ENCODE peak calls at places on chromosomes 6 and 20, in seven cellular contexts. K, Z, F, S, B, X and U are unnamed samples. For H3K4me1, the result is how much of the 10 kb centered on the place peaks cover.

GRCh38 chr6:106253194-106253593 is 72.4 kb downstream of the ATG5 start:
- DNase-seq in K (no peak), Z (no peak), F (no peak), S (peak), B (peak), X (no peak), U (no peak)

GRCh38 chr20:25623225-25623735 is 534 bp downstream of the NANP start:
- DNase-seq in K (peak), Z (no peak), F (peak), S (peak), B (peak), X (peak), U (peak)

GRCh38 chr20:23179766-23180403 is 93.8 kb upstream of the CD93 start:
- DNase-seq in K (no peak), Z (no peak), F (no peak), S (peak), B (no peak), X (no peak), U (no peak)

GRCh38 chr6:79391511-79391910 is 145.7 kb downstream of the LCA5 start:
- DNase-seq in K (no peak), Z (no peak), F (no peak), S (no peak), B (no peak), X (no peak), U (no peak)

GRCh38 chr6:28212510-28213212 is 12.4 kb upstream of the ZSCAN9 start:
- DNase-seq in K (peak), Z (peak), F (peak), S (peak), B (peak), X (peak), U (peak)

GRCh38 chr6:32462609-32463008 is 22.9 kb downstream of the HLA-DRA start:
- DNase-seq in K (no peak), Z (no peak), F (no peak), S (no peak), B (no peak), X (no peak), U (no peak)

GRCh38 chr20:3111507-3111906 is 27.0 kb upstream of the AVP start:
- DNase-seq in K (no peak), Z (no peak), F (no peak), S (no peak), B (no peak), X (no peak), U (no peak)

GRCh38 chr6:121482751-121483150 is 47.3 kb downstream of the GJA1 start:
- DNase-seq in K (no peak), Z (no peak), F (no peak), S (no peak), B (no peak), X (no peak), U (no peak)

GRCh38 chr6:56708810-56709597 is 66.3 kb upstream of the DST start:
- DNase-seq in K (no peak), Z (no peak), F (no peak), S (peak), B (peak), X (no peak), U (peak)

GRCh38 chr20:43940518-43941225 is 26.0 kb downstream of the TOX2 start:
- DNase-seq in K (no peak), Z (no peak), F (no peak), S (no peak), B (no peak), X (no peak), U (no peak)
- H3K9ac ChIP-seq in K (no peak), Z (no peak), F (no peak), S (no peak), B (no peak), X (no peak), U (no peak)

GRCh38 chr20:62826646-62827322 is 9.9 kb downstream of the COL9A3 start:
- DNase-seq in K (no peak), Z (no peak), F (no peak), S (no peak), B (no peak), X (no peak), U (no peak)

GRCh38 chr20:62828551-62829230 is 11.8 kb downstream of the COL9A3 start:
- DNase-seq in K (no peak), Z (no peak), F (no peak), S (no peak), B (no peak), X (no peak), U (no peak)

GRCh38 chr20:62827323-62828050 is 10.6 kb downstream of the COL9A3 start:
- DNase-seq in K (no peak), Z (no peak), F (no peak), S (no peak), B (no peak), X (no peak), U (no peak)

GRCh38 chr20:62829231-62830230 is 12.7 kb downstream of the COL9A3 start:
- DNase-seq in K (no peak), Z (no peak), F (no peak), S (no peak), B (no peak), X (no peak), U (no peak)

GRCh38 chr20:62828051-62828450 is 11.2 kb downstream of the COL9A3 start:
- DNase-seq in K (no peak), Z (no peak), F (no peak), S (no peak), B (no peak), X (no peak), U (no peak)
- H3K4me1 ChIP-seq in K (under half), Z (under half), F (under half), S (under half), B (under half), X (under half), U (under half)

GRCh38 chr6:161489626-161490306 is 215.9 kb upstream of the AGPAT4 start:
- DNase-seq in K (no peak), Z (no peak), F (no peak), S (no peak), B (no peak), X (no peak), U (peak)
- H2AK5ac ChIP-seq in K (no peak), Z (no peak), F (no peak), S (no peak), B (no peak), X (no peak), U (no peak)

DNA sequence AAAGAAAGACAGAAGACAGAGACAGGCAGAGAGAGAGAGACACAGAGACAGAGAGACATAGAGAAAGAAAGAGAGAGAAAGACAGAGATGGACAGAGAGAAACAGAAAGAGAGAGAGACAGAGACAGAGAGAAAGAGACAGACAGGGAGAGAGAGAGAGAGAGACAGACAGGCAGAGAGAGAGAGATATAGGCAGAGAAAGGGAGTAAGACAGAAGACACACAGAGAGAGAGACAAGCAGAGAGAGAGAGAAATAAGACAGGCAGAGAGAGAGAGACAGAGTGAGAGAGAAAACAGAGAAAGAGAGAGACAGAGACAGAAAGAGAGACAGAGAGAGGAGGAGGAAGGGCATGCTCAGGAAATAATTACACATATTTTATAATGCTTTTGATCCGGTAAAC is 758.3 kb upstream of the DEFB115 start:
- DNase-seq in K (no peak), Z (no peak), F (no peak), S (no peak), B (no peak), X (no peak), U (no peak)
- H3K9ac ChIP-seq in K (no peak), Z (no peak), F (no peak), S (no peak), B (no peak), X (no peak), U (peak)

GRCh38 chr6:25472314-25472713 is 179.7 kb upstream of the SCGN start:
- DNase-seq in K (no peak), Z (no peak), F (no peak), S (no peak), B (no peak), X (no peak), U (no peak)

GRCh38 chr6:25473447-25473846 is 178.6 kb upstream of the SCGN start:
- DNase-seq in K (no peak), Z (no peak), F (no peak), S (no peak), B (no peak), X (no peak), U (no peak)

GRCh38 chr6:25468881-25469280 is 183.1 kb upstream of the SCGN start:
- DNase-seq in K (no peak), Z (no peak), F (no peak), S (no peak), B (no peak), X (no peak), U (no peak)

GRCh38 chr6:25465931-25466330 is 186.1 kb upstream of the SCGN start:
- DNase-seq in K (no peak), Z (no peak), F (no peak), S (no peak), B (peak), X (no peak), U (no peak)

DNA sequence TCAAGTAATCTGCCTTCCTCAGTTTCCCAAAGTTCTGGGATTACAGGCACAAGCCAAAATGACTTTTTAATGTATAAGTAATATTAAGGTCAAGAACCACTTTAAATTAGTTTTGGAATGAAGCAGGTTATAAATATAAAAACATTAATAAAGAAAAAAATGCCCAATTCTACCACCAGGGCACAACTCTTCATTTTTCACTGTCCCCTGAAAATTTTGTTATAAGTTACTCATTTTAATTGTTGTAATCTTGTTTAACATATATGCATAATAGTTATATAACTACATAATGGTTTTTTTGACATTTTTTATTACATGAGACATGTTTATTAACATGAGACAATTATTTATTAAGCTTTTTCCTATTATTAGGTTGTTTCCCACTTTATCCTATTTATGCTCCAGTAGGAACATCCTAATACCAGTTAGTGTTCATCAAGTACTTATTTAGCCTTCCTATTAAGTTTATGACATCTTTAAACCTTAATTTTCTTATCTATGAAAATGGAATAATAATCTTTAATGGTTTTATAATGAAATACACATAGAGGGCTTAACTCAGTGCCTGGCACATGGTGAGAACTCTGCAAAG is 182.1 kb upstream of the SCGN start:
- DNase-seq in K (no peak), Z (no peak), F (no peak), S (no peak), B (no peak), X (no peak), U (no peak)
- H3K4me1 ChIP-seq in K (under half), Z (under half), F (under half), S (under half), B (under half), X (under half), U (under half)

DNA sequence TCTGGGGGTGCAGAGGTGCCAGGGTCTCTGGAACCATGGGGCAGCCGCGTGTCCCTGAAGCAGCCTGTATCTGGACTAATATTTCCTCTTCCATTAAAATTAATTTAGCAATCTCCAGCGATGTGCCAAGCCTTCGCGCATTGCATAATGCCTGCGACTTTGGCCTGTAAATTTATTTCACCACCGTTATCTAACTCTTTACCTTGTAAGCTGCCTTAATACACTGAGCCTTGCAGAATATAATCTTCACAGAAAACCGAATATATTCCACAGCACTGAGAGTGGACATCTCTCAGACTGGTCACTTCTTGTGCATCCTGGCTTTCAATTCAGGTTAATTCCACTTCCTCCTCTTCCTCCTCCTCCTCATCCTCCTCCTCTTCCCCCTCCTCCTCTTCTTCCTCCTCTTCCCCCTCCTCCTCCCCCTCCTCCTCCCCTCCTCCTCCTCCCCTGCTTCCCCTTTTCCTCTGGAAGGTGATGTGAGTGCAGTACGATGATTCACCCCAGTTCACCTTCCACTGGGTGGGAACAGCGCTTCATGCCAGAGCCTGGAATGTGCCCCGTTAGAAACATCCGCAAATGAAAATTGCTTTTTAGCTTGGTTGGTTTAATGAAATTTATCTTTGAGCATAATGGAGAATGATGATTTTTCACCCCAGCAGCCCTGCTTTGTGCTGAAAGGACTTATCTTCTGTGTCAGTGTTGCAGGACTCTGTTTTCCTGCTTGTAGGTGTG is 101.4 kb downstream of the CDH4 start:
- DNase-seq in K (no peak), Z (no peak), F (no peak), S (peak), B (peak), X (no peak), U (peak)
- H2AK5ac ChIP-seq in K (no peak), Z (no peak), F (no peak), S (no peak), B (no peak), X (no peak), U (no peak)

GRCh38 chr6:37625591-37626374 is 71.9 kb downstream of the MDGA1 start:
- DNase-seq in K (no peak), Z (no peak), F (peak), S (no peak), B (no peak), X (peak), U (no peak)

GRCh38 chr6:37622639-37623038 is 75.0 kb downstream of the MDGA1 start:
- DNase-seq in K (no peak), Z (no peak), F (no peak), S (no peak), B (no peak), X (no peak), U (no peak)

GRCh38 chr6:37624606-37625574 is 72.8 kb downstream of the MDGA1 start:
- DNase-seq in K (no peak), Z (no peak), F (no peak), S (no peak), B (no peak), X (no peak), U (no peak)

GRCh38 chr6:37623666-37624065 is 74.0 kb downstream of the MDGA1 start:
- DNase-seq in K (no peak), Z (no peak), F (no peak), S (no peak), B (no peak), X (no peak), U (no peak)

GRCh38 chr6:37624121-37624520 is 73.6 kb downstream of the MDGA1 start:
- DNase-seq in K (no peak), Z (no peak), F (no peak), S (no peak), B (no peak), X (no peak), U (no peak)
- H3K9ac ChIP-seq in K (no peak), Z (no peak), F (no peak), S (no peak), B (no peak), X (no peak), U (no peak)

GRCh38 chr6:33966536-33966935 is 162.7 kb upstream of the MLN start:
- DNase-seq in K (no peak), Z (no peak), F (peak), S (no peak), B (no peak), X (no peak), U (no peak)

GRCh38 chr6:33962673-33963072 is 158.9 kb upstream of the MLN start:
- DNase-seq in K (no peak), Z (no peak), F (peak), S (no peak), B (no peak), X (no peak), U (no peak)

GRCh38 chr6:33963351-33963750 is 159.5 kb upstream of the MLN start:
- DNase-seq in K (no peak), Z (no peak), F (peak), S (no peak), B (no peak), X (no peak), U (no peak)

GRCh38 chr6:33965766-33966165 is 162.0 kb upstream of the MLN start:
- DNase-seq in K (no peak), Z (no peak), F (no peak), S (no peak), B (no peak), X (no peak), U (no peak)

GRCh38 chr6:33964387-33964786 is 160.6 kb upstream of the MLN start:
- DNase-seq in K (no peak), Z (no peak), F (no peak), S (no peak), B (no peak), X (no peak), U (no peak)
- H3K4me1 ChIP-seq in K (under half), Z (under half), F (under half), S (under half), B (under half), X (under half), U (under half)